ENCODE peak calls at places on chromosome 17, in four cellular contexts. X, K, W and Z are unnamed samples.

GRCh38 chr17:27463235-27463677 is 7.0 kb downstream of the KSR1 start:
- DNase-seq in X (peak; percentile 74), K (peak; percentile 24), W (no peak), Z (no peak)

GRCh38 chr17:61366076-61366714 is 33.4 kb upstream of the TBX2 start:
- DNase-seq in X (no peak), K (no peak), W (no peak), Z (no peak)

GRCh38 chr17:61661135-61661534 is 70.1 kb upstream of the NACA2 start:
- DNase-seq in X (no peak), K (no peak), W (no peak), Z (no peak)

GRCh38 chr17:16534236-16534635 is 34.8 kb downstream of the ZNF287 start:
- DNase-seq in X (no peak), K (no peak), W (no peak), Z (no peak)

GRCh38 chr17:14355556-14355955 is 54.7 kb downstream of the HS3ST3B1 start:
- DNase-seq in X (no peak), K (no peak), W (no peak), Z (no peak)

GRCh38 chr17:78072961-78073360 is 55.6 kb downstream of the TMC6 start:
- DNase-seq in X (no peak), K (no peak), W (no peak), Z (no peak)

GRCh38 chr17:54736573-54736972 is 164.1 kb upstream of the TOM1L1 start:
- DNase-seq in X (no peak), K (no peak), W (no peak), Z (no peak)

GRCh38 chr17:43994272-43995149 is 9.9 kb upstream of the NAGS start:
- DNase-seq in X (peak; percentile 51), K (peak; percentile 83), W (peak; percentile 65), Z (peak; percentile 37)

GRCh38 chr17:72565006-72565405 is 444.2 kb downstream of the SOX9 start:
- DNase-seq in X (no peak), K (no peak), W (no peak), Z (no peak)